ENCODE peak calls at places on chromosomes 12 and 14, in six cellular contexts. T is BJ; G is pancreas; A is stimulated activated CD4-positive, alpha-beta T cell treated with anti-CD3 and anti-CD28 coated beads, Interleukin-15, amount 100 ng/mL, for 24 hours; V is A549; J is glutamatergic neuron. X is an unnamed sample.
A peak's percentile ranks its signal among the peaks of the same experiment; 100 is the strongest.

GRCh38 chr12:52454411-52455201 is 2.7 kb upstream of the KRT6B start:
- DNase-seq in J (no peak), V (no peak), G (no peak), A (no peak), T (no peak), X (no peak)

GRCh38 chr12:30862486-30862885 is 64.1 kb upstream of the TSPAN11 start:
- DNase-seq in J (no peak), T (no peak), A (no peak), G (no peak), V (no peak), X (no peak)

GRCh38 chr12:67068204-67068731 is 200.9 kb upstream of the CAND1 start:
- DNase-seq in G (no peak), V (no peak), T (no peak), J (peak; percentile 25), A (peak; percentile 34), X (peak; percentile 41)

GRCh38 chr14:45253754-45254300 is 825 bp upstream of the MIS18BP1 start:
- DNase-seq in T (no peak), V (peak; percentile 33), A (peak; percentile 19), J (no peak), G (no peak), X (peak; percentile 4)

GRCh38 chr12:106682594-106683234 is 91.8 kb upstream of the RIC8B start:
- DNase-seq in V (no peak), T (no peak), G (no peak), A (no peak), J (no peak), X (no peak)

GRCh38 chr14:69693145-69693544 is 73.8 kb upstream of the SRSF5 start:
- DNase-seq in V (no peak), G (peak; percentile 28), J (peak; percentile 86), A (no peak), T (no peak), X (no peak)

GRCh38 chr12:14156606-14157005 is 175.2 kb upstream of the GRIN2B start:
- DNase-seq in T (no peak), G (no peak), V (no peak), A (no peak), J (no peak), X (no peak)

GRCh38 chr14:67583711-67584644 is 16.1 kb downstream of the PIGH start:
- DNase-seq in T (no peak), V (peak; percentile 81), G (peak; percentile 55), J (peak; percentile 47), A (peak; percentile 26), X (peak; percentile 70)

GRCh38 chr12:110369992-110370391 is 33.5 kb downstream of the ANAPC7 start:
- DNase-seq in G (no peak), A (no peak), V (no peak), J (no peak), T (no peak), X (no peak)

GRCh38 chr12:69966409-69966808 is 141.4 kb downstream of the MYRFL start:
- DNase-seq in T (peak; percentile 58), G (no peak), A (no peak), J (no peak), V (peak; percentile 28), X (no peak)

GRCh38 chr12:72647139-72647538 is 375.0 kb downstream of the TRHDE start:
- DNase-seq in T (no peak), V (no peak), G (no peak), A (no peak), J (no peak), X (no peak)

GRCh38 chr12:4954632-4955354 is 45.1 kb downstream of the KCNA1 start:
- DNase-seq in J (no peak), A (no peak), G (no peak), T (no peak), V (no peak), X (no peak)

GRCh38 chr12:108304633-108305032 is 34.5 kb downstream of the CMKLR1 start:
- DNase-seq in V (no peak), G (peak; percentile 20), T (no peak), A (no peak), J (no peak), X (no peak)

GRCh38 chr12:104772336-104772735 is 185.8 kb downstream of the SLC41A2 start:
- DNase-seq in A (no peak), J (no peak), T (no peak), G (no peak), V (no peak), X (no peak)

GRCh38 chr14:99749763-99750715 is 43.2 kb upstream of the EML1 start:
- DNase-seq in G (peak; percentile 44), V (no peak), A (no peak), J (no peak), T (no peak), X (no peak)

GRCh38 chr14:81710232-81710845 is 176.7 kb upstream of the SEL1L start:
- DNase-seq in A (peak; percentile 8), J (no peak), T (no peak), V (peak; percentile 7), G (peak; percentile 27), X (peak; percentile 33)

GRCh38 chr14:52703664-52704063 is 3.3 kb upstream of the PSMC6 start:
- DNase-seq in G (no peak), J (no peak), V (no peak), T (no peak), A (no peak), X (no peak)

GRCh38 chr14:44339256-44339655 is 167.8 kb downstream of the FSCB start:
- DNase-seq in G (no peak), T (no peak), J (no peak), V (no peak), A (no peak), X (no peak)

GRCh38 chr12:92110083-92110640 is 35.5 kb downstream of the BTG1 start:
- DNase-seq in J (no peak), T (no peak), V (no peak), G (no peak), A (no peak), X (no peak)

GRCh38 chr14:52951730-52952481 is 1.1 kb upstream of the FERMT2 start:
- DNase-seq in G (peak; percentile 54), V (peak; percentile 79), J (peak; percentile 39), A (no peak), T (no peak), X (peak; percentile 58)

GRCh38 chr12:25817166-25817565 is 141.3 kb upstream of the RASSF8 start:
- DNase-seq in J (no peak), V (no peak), A (no peak), T (no peak), G (no peak), X (no peak)

GRCh38 chr12:94678396-94678795 is 28.0 kb upstream of the TMCC3 start:
- DNase-seq in J (no peak), G (no peak), A (no peak), T (no peak), V (no peak), X (no peak)

GRCh38 chr12:131827961-131828534 is at the start of gene MMP17:
- DNase-seq in J (peak; percentile 86), V (peak; percentile 56), T (no peak), G (peak; percentile 30), A (peak; percentile 55), X (peak; percentile 67)

GRCh38 chr14:57052705-57053302 is 215.9 kb downstream of the EXOC5 start:
- DNase-seq in T (no peak), A (no peak), V (no peak), G (no peak), J (no peak), X (no peak)

GRCh38 chr12:92899388-92900001 is 29.6 kb downstream of the EEA1 start:
- DNase-seq in T (peak; percentile 95), V (peak; percentile 82), A (no peak), G (peak; percentile 42), J (no peak), X (no peak)

GRCh38 chr14:58637391-58638230 is at the start of gene DACT1:
- DNase-seq in V (peak; percentile 16), T (no peak), A (peak; percentile 75), G (peak; percentile 34), J (peak; percentile 75), X (peak; percentile 30)

GRCh38 chr14:105332352-105332874 is 17.9 kb downstream of the PACS2 start:
- DNase-seq in V (no peak), J (no peak), G (no peak), T (no peak), A (no peak), X (no peak)

GRCh38 chr14:91870890-91871289 is 3.6 kb upstream of the TC2N start:
- DNase-seq in V (no peak), J (no peak), T (no peak), A (no peak), G (no peak), X (no peak)

GRCh38 chr14:93936245-93936644 is 9.1 kb downstream of the FAM181A start:
- DNase-seq in J (peak; percentile 51), A (peak; percentile 38), T (no peak), G (no peak), V (peak; percentile 41), X (peak; percentile 43)

GRCh38 chr12:88750867-88751543 is 170.7 kb upstream of the KITLG start:
- DNase-seq in V (no peak), A (no peak), J (no peak), T (no peak), G (no peak), X (no peak)

GRCh38 chr14:67268456-67269115 is 27.4 kb downstream of the PALS1 start:
- DNase-seq in G (no peak), J (no peak), T (no peak), V (no peak), A (no peak), X (no peak)

GRCh38 chr14:86013663-86014062 is 483.7 kb downstream of the FLRT2 start:
- DNase-seq in V (no peak), T (no peak), G (no peak), J (no peak), A (no peak), X (no peak)

GRCh38 chr14:56224179-56224578 is 106.0 kb downstream of the PELI2 start:
- DNase-seq in J (no peak), V (no peak), G (no peak), A (no peak), T (no peak), X (no peak)